ENCODE peak calls at places on chromosomes 3 and 15, in five cellular contexts. Q is HFF-Myc; G is cardiac muscle cell; V is Jurkat, Clone E6-1; B is adipocyte. N is an unnamed sample.

GRCh38 chr3:109685084-109686079 is 348.0 kb upstream of the DPPA4 start:
- DNase-seq in G (no peak), B (peak), V (no peak), Q (peak), N (no peak)

GRCh38 chr3:134325722-134326121 is 48.5 kb downstream of the AMOTL2 start:
- DNase-seq in V (no peak), G (no peak), Q (no peak), B (no peak), N (no peak)

GRCh38 chr15:56772868-56773639 is 39.7 kb upstream of the ZNF280D start:
- DNase-seq in Q (no peak), V (no peak), G (no peak), B (peak), N (no peak)

GRCh38 chr3:19171794-19172193 is 23.5 kb downstream of the KCNH8 start:
- DNase-seq in V (no peak), B (no peak), G (no peak), Q (no peak), N (no peak)

GRCh38 chr3:149547413-149547812 is 72.9 kb downstream of the TM4SF4 start:
- DNase-seq in G (no peak), B (no peak), Q (no peak), V (no peak), N (no peak)

GRCh38 chr3:44442591-44443309 is 34.7 kb downstream of the ZNF445 start:
- DNase-seq in Q (no peak), B (no peak), V (peak), G (no peak), N (no peak)

GRCh38 chr15:70090436-70091291 is 7.1 kb downstream of the TLE3 start:
- DNase-seq in G (no peak), B (no peak), Q (no peak), V (no peak), N (no peak)

GRCh38 chr15:22963546-22964125 is 16.5 kb downstream of the CYFIP1 start:
- DNase-seq in G (no peak), Q (no peak), V (no peak), B (peak), N (no peak)

GRCh38 chr3:61778095-61778494 is 216.7 kb downstream of the PTPRG start:
- DNase-seq in V (peak), B (no peak), G (peak), Q (no peak), N (no peak)

GRCh38 chr3:133474251-133474801 is 74.5 kb downstream of the BFSP2 start:
- DNase-seq in Q (peak), G (no peak), B (peak), V (no peak), N (peak)

GRCh38 chr15:38683382-38684242 is 119.0 kb upstream of the RASGRP1 start:
- DNase-seq in Q (no peak), V (peak), G (peak), B (peak), N (peak)

GRCh38 chr3:140420621-140421357 is 257.1 kb upstream of the TRIM42 start:
- DNase-seq in G (no peak), B (peak), V (no peak), Q (peak), N (no peak)

GRCh38 chr3:46369675-46370132 is 1.0 kb upstream of the CCR5 start:
- DNase-seq in Q (no peak), V (no peak), G (no peak), B (no peak), N (no peak)

GRCh38 chr3:61559108-61559731 is 2.2 kb upstream of the PTPRG start:
- DNase-seq in V (no peak), Q (no peak), G (no peak), B (peak), N (no peak)

GRCh38 chr3:52123106-52123708 is 31.0 kb downstream of the POC1A start:
- DNase-seq in Q (peak), G (peak), B (peak), V (peak), N (peak)

GRCh38 chr15:77797270-77797669 is 164.6 kb upstream of the LINGO1 start:
- DNase-seq in V (peak), Q (no peak), G (no peak), B (no peak), N (no peak)

GRCh38 chr3:170405101-170405500 is 13.6 kb upstream of the CLDN11 start:
- DNase-seq in Q (no peak), G (no peak), V (no peak), B (no peak), N (no peak)

GRCh38 chr15:77991029-77991406 is 86.5 kb downstream of the TBC1D2B start:
- DNase-seq in Q (no peak), B (no peak), V (no peak), G (no peak), N (no peak)

GRCh38 chr15:40053234-40054055 is 14.5 kb upstream of the SRP14 start:
- DNase-seq in Q (no peak), B (no peak), G (no peak), V (no peak), N (no peak)

GRCh38 chr15:65638681-65639089 is 16.9 kb downstream of the SLC24A1 start:
- DNase-seq in V (peak), Q (peak), B (peak), G (peak), N (peak)

GRCh38 chr15:67091073-67091965 is 25.9 kb downstream of the SMAD3 start:
- DNase-seq in Q (peak), V (no peak), G (peak), B (peak), N (no peak)

GRCh38 chr3:32239638-32240550 is 1.4 kb downstream of the CMTM8 start:
- DNase-seq in B (peak), V (peak), Q (no peak), G (peak), N (peak)

GRCh38 chr15:98801234-98801561 is 152.9 kb downstream of the IGF1R start:
- DNase-seq in V (peak), Q (no peak), G (no peak), B (no peak), N (no peak)

GRCh38 chr3:117874904-117875874 is 1159.5 kb downstream of the IGSF11 start:
- DNase-seq in Q (no peak), B (no peak), G (no peak), V (no peak), N (no peak)

GRCh38 chr3:49017978-49018706 is at the start of gene DALRD3:
- DNase-seq in B (peak), Q (no peak), G (peak), V (peak), N (peak)

GRCh38 chr3:98733055-98733777 is 29.9 kb upstream of the ST3GAL6 start:
- DNase-seq in V (no peak), G (peak), Q (no peak), B (peak), N (no peak)
- H3K4me3 ChIP-seq in V (peak), G (peak), Q (peak), B (peak), N (no peak)

GRCh38 chr15:73753250-73754130 is at the start of gene INSYN1:
- DNase-seq in Q (no peak), G (peak), V (no peak), B (peak), N (no peak)
- H3K4me3 ChIP-seq in Q (peak), G (peak), V (no peak), B (peak), N (no peak)

GRCh38 chr3:23601020-23601822 is 204.5 kb upstream of the UBE2E1 start:
- DNase-seq in G (no peak), B (peak), Q (no peak), V (no peak), N (no peak)
- H3K4me3 ChIP-seq in G (no peak), B (peak), Q (no peak), V (no peak), N (no peak)

DNA sequence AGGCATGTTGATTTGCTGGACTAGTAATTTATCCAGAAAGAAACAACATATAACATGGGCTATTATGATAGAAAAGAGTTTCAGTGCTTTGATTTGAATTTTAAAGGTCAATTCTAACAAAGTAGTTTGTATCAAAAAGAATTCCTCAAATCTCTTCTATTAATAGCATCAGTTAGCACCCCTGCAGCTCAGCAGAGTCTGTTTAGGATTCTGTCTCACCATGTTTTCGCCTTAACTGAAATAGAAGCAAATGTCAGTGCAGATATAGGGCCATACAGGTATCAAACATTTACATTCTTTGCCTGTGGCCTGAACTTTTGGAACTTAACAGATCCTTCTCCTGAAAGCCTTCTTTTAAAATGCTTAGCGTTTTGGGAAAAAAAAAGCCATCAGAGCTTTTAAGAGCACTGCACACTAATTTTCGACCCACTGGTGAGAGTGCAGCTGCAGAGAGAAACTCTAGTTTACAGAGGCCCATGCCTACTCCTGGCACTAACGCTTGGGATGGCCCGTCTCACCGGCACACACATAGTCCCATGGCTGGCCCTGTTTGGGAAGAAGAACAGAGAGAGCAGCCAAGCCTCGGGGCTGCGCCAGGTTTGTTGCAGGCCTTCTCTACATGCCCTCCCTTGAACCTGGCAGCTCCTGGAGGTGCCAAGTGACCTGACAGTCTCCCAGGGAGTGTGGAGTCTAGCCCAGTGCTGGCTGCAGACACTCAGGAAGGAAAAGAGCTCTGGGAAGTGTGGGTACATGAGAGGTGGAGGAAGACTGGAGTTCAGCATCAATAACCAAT is 9.9 kb upstream of the PAQR9 start:
- DNase-seq in Q (no peak), V (no peak), G (no peak), B (no peak), N (no peak)
- H3K4me3 ChIP-seq in Q (no peak), V (no peak), G (no peak), B (no peak), N (no peak)

GRCh38 chr3:152283492-152284381 is 15.0 kb downstream of the MBNL1 start:
- DNase-seq in G (no peak), Q (no peak), V (no peak), B (no peak), N (no peak)

GRCh38 chr3:152285509-152285908 is 16.8 kb downstream of the MBNL1 start:
- DNase-seq in B (no peak), Q (no peak), V (no peak), G (no peak), N (no peak)

GRCh38 chr3:152287898-152288576 is 19.3 kb downstream of the MBNL1 start:
- DNase-seq in G (no peak), Q (no peak), V (no peak), B (peak), N (no peak)

GRCh38 chr3:152282813-152283212 is 14.1 kb downstream of the MBNL1 start:
- DNase-seq in B (no peak), Q (no peak), G (peak), V (no peak), N (no peak)

GRCh38 chr3:152284906-152285305 is 16.2 kb downstream of the MBNL1 start:
- DNase-seq in V (peak), B (no peak), Q (no peak), G (no peak), N (no peak)
- H3K4me3 ChIP-seq in V (no peak), B (no peak), Q (no peak), G (no peak), N (no peak)